ENCODE peak calls at places on chromosomes 11 and 22, in eight cellular contexts. W is GM20000, I is cardiac muscle cell, S is foreskin fibroblast, M is colonic mucosa, P is fibroblast of villous mesenchyme, Y is progenitor cell of endocrine pancreas, B is GM13976. R is an unnamed sample.

GRCh38 chr11:35151241-35151640 is 12.3 kb downstream of the CD44 start:
- DNase-seq in Y (no peak), M (no peak), W (no peak), B (no peak), I (no peak), P (no peak), S (no peak), R (peak; percentile 49)

GRCh38 chr22:43829904-43830851 is 18.1 kb upstream of the EFCAB6 start:
- DNase-seq in W (no peak), I (no peak), Y (no peak), P (peak; percentile 60), M (no peak), B (no peak), S (peak; percentile 50), R (peak; percentile 69)

GRCh38 chr11:36130401-36130800 is 158.8 kb downstream of the COMMD9 start:
- DNase-seq in P (no peak), I (no peak), S (no peak), B (no peak), W (no peak), Y (no peak), M (no peak), R (peak; percentile 75)

GRCh38 chr11:22599458-22599857 is 26.2 kb downstream of the FANCF start:
- DNase-seq in W (no peak), P (no peak), I (no peak), S (no peak), M (no peak), Y (no peak), B (no peak), R (no peak)

GRCh38 chr22:45290410-45290936 is 5.7 kb downstream of the UPK3A start:
- DNase-seq in Y (no peak), I (peak; percentile 55), S (peak; percentile 86), M (peak; percentile 73), P (peak; percentile 78), B (no peak), W (no peak), R (peak; percentile 73)

GRCh38 chr11:61041755-61042518 is 60.4 kb upstream of the CD5 start:
- DNase-seq in S (no peak), B (peak; percentile 88), I (peak; percentile 82), Y (peak; percentile 17), M (peak; percentile 44), W (peak; percentile 84), P (no peak), R (no peak)

GRCh38 chr22:46798366-46799057 is 36.1 kb downstream of the TBC1D22A start:
- DNase-seq in M (peak; percentile 81), I (peak; percentile 83), S (peak; percentile 63), W (peak; percentile 83), Y (peak; percentile 79), B (peak; percentile 88), P (peak; percentile 75), R (peak; percentile 62)

GRCh38 chr22:46072030-46072881 is 78.1 kb upstream of the PPARA start:
- DNase-seq in Y (no peak), I (no peak), W (peak; percentile 73), P (peak; percentile 72), S (no peak), M (peak; percentile 73), B (peak; percentile 62), R (peak; percentile 42)

GRCh38 chr11:27039873-27040272 is 742 bp upstream of the BBOX1 start:
- DNase-seq in I (no peak), M (no peak), B (no peak), P (no peak), W (no peak), S (no peak), Y (no peak), R (no peak)
- TF ChIP-seq CTCF in I (no peak), M (no peak), B (no peak), P (no peak), W (no peak), S (peak; percentile 8), Y (no peak), R (no peak)

GRCh38 chr11:13114566-13115465 is 105.7 kb downstream of the RASSF10 start:
- DNase-seq in P (no peak), W (peak; percentile 16), Y (peak; percentile 33), M (no peak), I (peak; percentile 49), S (no peak), B (no peak), R (no peak)
- TF ChIP-seq CTCF in P (no peak), W (peak; percentile 13), Y (peak; percentile 45), M (no peak), I (no peak), S (no peak), B (no peak), R (no peak)

DNA sequence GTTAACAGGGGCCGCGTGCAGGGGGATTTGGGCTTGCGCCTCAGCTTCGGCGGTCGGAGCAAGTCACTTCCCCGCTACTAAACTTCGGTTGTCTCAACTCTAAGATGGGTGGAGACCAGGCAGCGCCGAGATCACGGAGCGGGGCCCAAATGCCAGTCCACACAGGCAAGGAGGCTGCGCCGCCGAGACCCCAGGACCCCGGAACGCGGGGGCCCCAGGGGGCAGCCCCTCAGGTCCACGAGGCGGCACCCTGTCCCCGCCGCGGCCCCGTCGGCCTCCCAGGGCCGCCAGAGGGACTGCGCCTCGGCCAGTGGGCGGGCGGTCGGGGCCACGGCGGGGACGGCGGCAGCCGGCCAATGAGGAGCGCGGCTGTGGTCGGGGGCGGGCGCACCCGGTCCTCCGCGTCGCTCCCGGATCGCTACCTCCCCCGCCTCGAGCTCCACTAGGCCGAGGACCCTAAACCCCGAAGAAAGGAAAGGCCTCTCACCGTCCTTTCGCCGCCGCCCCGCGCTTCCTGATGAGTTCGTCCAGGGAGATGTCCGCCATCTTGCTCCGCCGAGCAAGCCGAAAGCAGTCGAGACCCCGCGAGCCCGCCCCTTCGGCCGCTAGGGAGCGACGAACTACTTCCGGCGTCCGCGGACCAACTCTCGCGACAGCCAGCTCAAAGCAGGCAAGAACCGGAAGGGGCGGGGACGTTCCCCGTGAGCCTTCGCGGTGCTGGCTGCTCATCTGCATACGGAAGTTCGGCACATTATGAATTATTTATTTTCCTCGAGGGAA is at the start of gene POLDIP3:
- DNase-seq in B (peak; percentile 98), I (peak; percentile 99), Y (peak; percentile 99), S (peak; percentile 98), W (peak; percentile 99), M (peak; percentile 99), P (peak; percentile 99), R (peak; percentile 98)
- TF ChIP-seq CTCF in B (peak; percentile 9), I (peak; percentile 24), Y (peak; percentile 35), S (peak; percentile 16), W (no peak), M (peak; percentile 24), P (no peak), R (no peak)

GRCh38 chr22:49594078-49594477 is 233.6 kb downstream of the BRD1 start:
- DNase-seq in I (no peak), B (no peak), S (no peak), P (no peak), M (no peak), Y (no peak), W (no peak), R (no peak)
- TF ChIP-seq CTCF in I (no peak), B (no peak), S (no peak), P (no peak), M (no peak), Y (no peak), W (no peak), R (no peak)

DNA sequence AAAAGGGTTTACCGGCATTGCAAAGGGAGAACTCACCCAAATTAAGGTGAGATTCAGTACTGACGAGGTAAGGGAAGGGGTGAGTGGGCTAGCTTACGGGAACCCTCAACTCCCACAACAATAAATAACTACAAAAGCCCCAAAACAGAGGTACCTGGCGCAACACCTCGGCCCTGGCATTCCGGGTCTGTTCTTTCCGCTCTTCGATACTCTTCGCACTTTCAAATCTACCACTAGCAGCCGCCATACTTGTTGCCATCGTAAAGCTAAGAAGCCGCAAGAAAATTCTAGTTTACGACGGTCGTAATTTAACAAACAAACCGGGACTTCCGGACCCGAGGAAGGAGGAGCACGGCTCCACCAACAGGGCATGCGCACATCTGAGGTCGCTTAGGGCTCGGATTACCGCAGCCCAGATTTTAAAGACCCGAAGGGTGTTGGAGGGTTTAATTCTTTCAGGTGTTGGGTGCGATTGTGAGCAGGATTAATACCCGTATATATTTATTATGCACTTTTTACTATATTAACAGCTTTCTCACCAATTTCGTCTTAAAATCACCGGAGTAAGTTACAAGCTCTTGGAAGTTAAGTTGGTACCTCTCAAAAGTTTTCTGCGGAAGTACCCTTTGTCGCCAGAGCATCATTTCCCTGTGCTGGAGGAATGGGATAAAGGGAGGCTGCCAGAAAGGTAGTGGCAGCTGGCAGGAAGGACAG is at the start of gene CWF19L2:
- DNase-seq in P (peak; percentile 95), M (peak; percentile 90), W (peak; percentile 88), Y (peak; percentile 73), I (peak; percentile 97), S (peak; percentile 88), B (peak; percentile 79), R (peak; percentile 95)
- TF ChIP-seq CTCF in P (no peak), M (no peak), W (no peak), Y (no peak), I (no peak), S (no peak), B (no peak), R (no peak)

R was measured in fibroblast of mammary gland.